ENCODE peak calls at places on chromosomes 5 and 9, in seven cellular contexts. P is anterior cingulate cortex, Z is WTC11, L is nucleus accumbens, V is midbrain, F is fibroblast of gingiva, E is sigmoid colon. O is an unnamed sample.

GRCh38 chr5:173712609-173713176 is 96.2 kb upstream of the BOD1 start:
- DNase-seq in E (no peak), P (no peak), L (no peak), V (no peak), F (no peak), Z (no peak), O (no peak)

GRCh38 chr5:106964102-106964501 is 706.6 kb downstream of the EFNA5 start:
- DNase-seq in F (peak; percentile 3), P (no peak), Z (no peak), E (no peak), L (no peak), V (no peak), O (no peak)

GRCh38 chr9:116589392-116590354 is 97.4 kb upstream of the TRIM32 start:
- DNase-seq in E (no peak), Z (peak; percentile 64), F (peak; percentile 69), L (no peak), V (no peak), P (no peak), O (peak; percentile 92)

GRCh38 chr5:91281409-91281808 is 101.7 kb downstream of the ARRDC3 start:
- DNase-seq in L (no peak), F (peak; percentile 73), P (no peak), Z (no peak), E (no peak), V (no peak), O (no peak)

GRCh38 chr5:128693779-128694178 is 155.7 kb upstream of the FBN2 start:
- DNase-seq in V (no peak), L (no peak), Z (no peak), P (no peak), E (no peak), F (peak; percentile 10), O (no peak)

GRCh38 chr5:57650360-57651069 is 167.9 kb upstream of the ACTBL2 start:
- DNase-seq in Z (peak; percentile 49), P (no peak), E (no peak), F (peak; percentile 63), L (no peak), V (no peak), O (peak; percentile 67)

GRCh38 chr9:31500422-31500821 is 884.0 kb upstream of the ACO1 start:
- DNase-seq in F (no peak), V (no peak), L (no peak), P (no peak), E (no peak), Z (no peak), O (no peak)

GRCh38 chr9:88577736-88578485 is 42.9 kb downstream of the NXNL2 start:
- DNase-seq in Z (no peak), E (no peak), P (no peak), L (no peak), F (no peak), V (no peak), O (no peak)

GRCh38 chr5:115956957-115957356 is 5.3 kb upstream of the LVRN start:
- DNase-seq in E (no peak), P (no peak), F (no peak), L (no peak), V (no peak), Z (no peak), O (no peak)